ENCODE peak calls at places on chromosomes 3 and 15, in nine cellular contexts. X is NCI-H2171; C is NCI-H2081; W is left ventricle myocardium inferior; L is WTC11; A is stimulated activated CD8-positive, alpha-beta memory T cell treated with anti-CD3 and anti-CD28 coated beads, Interleukin-15, amount 100 ng/mL, for 4 hours; R is A549; V is left cardiac atrium; J is hepatocyte. O is an unnamed sample.

GRCh38 chr15:50471072-50471471 is 46.9 kb downstream of the USP8 start:
- DNase-seq in X (no peak), C (no peak), W (no peak), L (no peak), A (no peak), R (no peak), V (no peak), J (no peak), O (no peak)

GRCh38 chr15:67065531-67066005 is at the start of gene SMAD3:
- DNase-seq in X (peak; percentile 18), C (peak; percentile 17), W (peak; percentile 93), L (peak; percentile 85), A (peak; percentile 55), R (peak; percentile 93), V (peak; percentile 93), J (peak; percentile 96), O (peak; percentile 86)

GRCh38 chr15:100694381-100695012 is 92.1 kb downstream of the ASB7 start:
- DNase-seq in X (no peak), C (no peak), W (no peak), L (no peak), A (no peak), R (no peak), V (no peak), J (no peak), O (no peak)

GRCh38 chr3:54968546-54969172 is 40.8 kb upstream of the LRTM1 start:
- DNase-seq in X (no peak), C (no peak), W (no peak), L (no peak), A (no peak), R (no peak), V (no peak), J (no peak), O (no peak)

GRCh38 chr3:41202834-41203345 is 3.6 kb downstream of the CTNNB1 start:
- DNase-seq in X (no peak), C (no peak), W (no peak), L (no peak), A (no peak), R (no peak), V (no peak), J (peak; percentile 53), O (peak; percentile 43)

GRCh38 chr3:110026421-110026820 is 689.1 kb upstream of the DPPA4 start:
- DNase-seq in X (no peak), C (no peak), W (no peak), L (no peak), A (no peak), R (no peak), V (no peak), J (no peak), O (no peak)

GRCh38 chr3:194773666-194774455 is 88.2 kb downstream of the FAM43A start:
- DNase-seq in X (no peak), C (no peak), W (no peak), L (no peak), A (no peak), R (no peak), V (no peak), J (no peak), O (no peak)

GRCh38 chr15:74291101-74292071 is 55.3 kb downstream of the CCDC33 start:
- DNase-seq in X (peak; percentile 58), C (peak; percentile 84), W (peak; percentile 82), L (peak; percentile 99), A (no peak), R (peak; percentile 56), V (peak; percentile 91), J (peak; percentile 91), O (peak; percentile 29)

GRCh38 chr3:56125358-56126005 is 342.8 kb downstream of the ERC2 start:
- DNase-seq in X (no peak), C (no peak), W (peak; percentile 33), L (no peak), A (no peak), R (peak; percentile 40), V (peak; percentile 22), J (peak; percentile 52), O (no peak)

GRCh38 chr3:40847571-40847992 is 322.8 kb downstream of the ZNF621 start:
- DNase-seq in X (no peak), C (no peak), W (no peak), L (peak; percentile 68), A (no peak), R (no peak), V (peak; percentile 28), J (peak; percentile 62), O (peak; percentile 29)

GRCh38 chr15:74337146-74337545 is 30.3 kb downstream of the CYP11A1 start:
- DNase-seq in X (no peak), C (no peak), W (peak; percentile 7), L (no peak), A (no peak), R (no peak), V (no peak), J (no peak), O (no peak)

GRCh38 chr15:39084683-39085530 is 496.0 kb upstream of the THBS1 start:
- DNase-seq in X (peak; percentile 74), C (no peak), W (peak; percentile 24), L (no peak), A (no peak), R (no peak), V (peak; percentile 51), J (no peak), O (peak; percentile 21)

GRCh38 chr15:47388299-47388698 is 329.0 kb upstream of the SEMA6D start:
- DNase-seq in X (no peak), C (no peak), W (no peak), L (no peak), A (no peak), R (no peak), V (no peak), J (no peak), O (no peak)

GRCh38 chr15:99594916-99595315 is 29.1 kb downstream of the MEF2A start:
- DNase-seq in X (no peak), C (no peak), W (no peak), L (no peak), A (no peak), R (no peak), V (no peak), J (no peak), O (no peak)

GRCh38 chr3:9691636-9692035 is 12.0 kb upstream of the CPNE9 start:
- DNase-seq in X (no peak), C (no peak), W (no peak), L (no peak), A (no peak), R (no peak), V (no peak), J (no peak), O (no peak)

GRCh38 chr15:73029003-73029527 is 23.2 kb upstream of the NEO1 start:
- DNase-seq in X (no peak), C (no peak), W (no peak), L (no peak), A (no peak), R (no peak), V (no peak), J (no peak), O (no peak)

GRCh38 chr15:71103102-71103676 is 12.1 kb upstream of the THSD4 start:
- DNase-seq in X (no peak), C (no peak), W (peak; percentile 23), L (no peak), A (no peak), R (no peak), V (peak; percentile 41), J (peak; percentile 34), O (peak; percentile 15)

GRCh38 chr15:59590027-59590426 is 21.6 kb upstream of the GCNT3 start:
- DNase-seq in X (no peak), C (no peak), W (no peak), L (no peak), A (no peak), R (no peak), V (no peak), J (no peak), O (no peak)

GRCh38 chr3:144677118-144677517 is 705.5 kb downstream of the DIPK2A start:
- DNase-seq in X (no peak), C (no peak), W (no peak), L (no peak), A (no peak), R (no peak), V (no peak), J (no peak), O (no peak)

GRCh38 chr15:48627260-48627969 is 18.1 kb downstream of the FBN1 start:
- DNase-seq in X (no peak), C (no peak), W (no peak), L (no peak), A (no peak), R (no peak), V (peak; percentile 34), J (no peak), O (no peak)

GRCh38 chr3:68458646-68459045 is 473.7 kb downstream of the TAFA4 start:
- DNase-seq in X (no peak), C (no peak), W (no peak), L (no peak), A (no peak), R (no peak), V (no peak), J (no peak), O (no peak)

GRCh38 chr15:67784057-67784781 is 41.1 kb upstream of the SKOR1 start:
- DNase-seq in X (peak; percentile 54), C (peak; percentile 36), W (no peak), L (no peak), A (no peak), R (no peak), V (no peak), J (no peak), O (no peak)

GRCh38 chr15:73922186-73923151 is 3.8 kb upstream of the LOXL1 start:
- DNase-seq in X (peak; percentile 84), C (no peak), W (peak; percentile 30), L (peak; percentile 65), A (no peak), R (no peak), V (peak; percentile 40), J (peak; percentile 75), O (no peak)

GRCh38 chr3:89340431-89340830 is 233.0 kb downstream of the EPHA3 start:
- DNase-seq in X (no peak), C (no peak), W (no peak), L (no peak), A (no peak), R (no peak), V (no peak), J (no peak), O (no peak)

GRCh38 chr3:101813817-101814440 is 34.9 kb downstream of the NXPE3 start:
- DNase-seq in X (no peak), C (peak; percentile 3), W (no peak), L (no peak), A (no peak), R (peak; percentile 20), V (no peak), J (peak; percentile 50), O (peak; percentile 22)

GRCh38 chr3:123750659-123751420 is 133.3 kb downstream of the MYLK start:
- DNase-seq in X (no peak), C (no peak), W (no peak), L (no peak), A (no peak), R (peak; percentile 66), V (no peak), J (peak; percentile 45), O (peak; percentile 93)

GRCh38 chr3:14127106-14127505 is 2.3 kb downstream of the TMEM43 start:
- DNase-seq in X (no peak), C (no peak), W (no peak), L (no peak), A (no peak), R (no peak), V (no peak), J (peak; percentile 5), O (no peak)

GRCh38 chr15:98083203-98083910 is 122.9 kb downstream of the ARRDC4 start:
- DNase-seq in X (no peak), C (no peak), W (no peak), L (no peak), A (no peak), R (no peak), V (no peak), J (no peak), O (no peak)

GRCh38 chr3:150681037-150681436 is 22.7 kb downstream of the ERICH6 start:
- DNase-seq in X (no peak), C (no peak), W (no peak), L (no peak), A (no peak), R (no peak), V (no peak), J (no peak), O (no peak)

GRCh38 chr3:43338295-43338694 is 52.0 kb downstream of the SNRK start:
- DNase-seq in X (no peak), C (no peak), W (no peak), L (no peak), A (no peak), R (no peak), V (no peak), J (no peak), O (no peak)

GRCh38 chr3:142896201-142896755 is 7.4 kb upstream of the PCOLCE2 start:
- DNase-seq in X (no peak), C (no peak), W (no peak), L (no peak), A (no peak), R (peak; percentile 40), V (no peak), J (no peak), O (no peak)

O was measured in HepG2.